ENCODE peak calls at places on chromosomes 1 and 21, in four cellular contexts. One of them, this sample, is unnamed.

GRCh38 chr1:174769961-174770549 is 229.7 kb upstream of the CACYBP start:
- DNase-seq in heart left ventricle: no peak
- DNase-seq in thoracic aorta: no peak
- DNase-seq in ovary: no peak
- DNase-seq in this sample: no peak

GRCh38 chr1:111228748-111229126 is 1.2 kb downstream of the CHI3L2 start:
- DNase-seq in ovary: no peak
- DNase-seq in thoracic aorta: no peak
- DNase-seq in heart left ventricle: no peak
- DNase-seq in this sample: no peak

GRCh38 chr1:89198500-89199072 is at the start of gene GBP4:
- DNase-seq in heart left ventricle: peak; percentile 54
- DNase-seq in ovary: peak; percentile 63
- DNase-seq in thoracic aorta: no peak
- DNase-seq in this sample: no peak

GRCh38 chr1:208997726-208998312 is 585.7 kb upstream of the CAMK1G start:
- DNase-seq in thoracic aorta: no peak
- DNase-seq in heart left ventricle: no peak
- DNase-seq in ovary: no peak
- DNase-seq in this sample: no peak

GRCh38 chr1:218748071-218748470 is 402.9 kb downstream of the TGFB2 start:
- DNase-seq in heart left ventricle: no peak
- DNase-seq in ovary: no peak
- DNase-seq in thoracic aorta: no peak
- DNase-seq in this sample: no peak

GRCh38 chr1:161382214-161383019 is 14.7 kb upstream of the CFAP126 start:
- DNase-seq in heart left ventricle: no peak
- DNase-seq in thoracic aorta: no peak
- DNase-seq in ovary: no peak
- DNase-seq in this sample: no peak

GRCh38 chr1:18481190-18481920 is 625 bp downstream of the KLHDC7A start:
- DNase-seq in heart left ventricle: no peak
- DNase-seq in thoracic aorta: no peak
- DNase-seq in ovary: no peak
- DNase-seq in this sample: no peak

GRCh38 chr1:65921461-65921860 is 128.8 kb downstream of the PDE4B start:
- DNase-seq in thoracic aorta: no peak
- DNase-seq in heart left ventricle: no peak
- DNase-seq in ovary: no peak
- DNase-seq in this sample: no peak

GRCh38 chr1:43002766-43003165 is 44.1 kb upstream of the SLC2A1 start:
- DNase-seq in ovary: no peak
- DNase-seq in thoracic aorta: no peak
- DNase-seq in heart left ventricle: no peak
- DNase-seq in this sample: no peak

GRCh38 chr1:179883739-179884138 is 1.7 kb downstream of the TOR1AIP1 start:
- DNase-seq in ovary: no peak
- DNase-seq in heart left ventricle: no peak
- DNase-seq in thoracic aorta: no peak
- DNase-seq in this sample: peak; percentile 65

GRCh38 chr1:41629571-41629970 is 145.1 kb upstream of the EDN2 start:
- DNase-seq in heart left ventricle: no peak
- DNase-seq in ovary: no peak
- DNase-seq in thoracic aorta: no peak
- DNase-seq in this sample: no peak

GRCh38 chr1:183218039-183218618 is 32.1 kb downstream of the LAMC2 start:
- DNase-seq in ovary: no peak
- DNase-seq in heart left ventricle: no peak
- DNase-seq in thoracic aorta: no peak
- DNase-seq in this sample: no peak

GRCh38 chr1:214571281-214571680 is 19.9 kb upstream of the PTPN14 start:
- DNase-seq in thoracic aorta: no peak
- DNase-seq in ovary: no peak
- DNase-seq in heart left ventricle: no peak
- DNase-seq in this sample: no peak

GRCh38 chr21:46295177-46295711 is 9.1 kb downstream of the YBEY start:
- DNase-seq in thoracic aorta: no peak
- DNase-seq in heart left ventricle: peak; percentile 55
- DNase-seq in ovary: no peak
- DNase-seq in this sample: no peak

GRCh38 chr1:44962729-44963128 is 23.7 kb downstream of the EIF2B3 start:
- DNase-seq in heart left ventricle: no peak
- DNase-seq in thoracic aorta: no peak
- DNase-seq in ovary: no peak
- DNase-seq in this sample: no peak

DNA sequence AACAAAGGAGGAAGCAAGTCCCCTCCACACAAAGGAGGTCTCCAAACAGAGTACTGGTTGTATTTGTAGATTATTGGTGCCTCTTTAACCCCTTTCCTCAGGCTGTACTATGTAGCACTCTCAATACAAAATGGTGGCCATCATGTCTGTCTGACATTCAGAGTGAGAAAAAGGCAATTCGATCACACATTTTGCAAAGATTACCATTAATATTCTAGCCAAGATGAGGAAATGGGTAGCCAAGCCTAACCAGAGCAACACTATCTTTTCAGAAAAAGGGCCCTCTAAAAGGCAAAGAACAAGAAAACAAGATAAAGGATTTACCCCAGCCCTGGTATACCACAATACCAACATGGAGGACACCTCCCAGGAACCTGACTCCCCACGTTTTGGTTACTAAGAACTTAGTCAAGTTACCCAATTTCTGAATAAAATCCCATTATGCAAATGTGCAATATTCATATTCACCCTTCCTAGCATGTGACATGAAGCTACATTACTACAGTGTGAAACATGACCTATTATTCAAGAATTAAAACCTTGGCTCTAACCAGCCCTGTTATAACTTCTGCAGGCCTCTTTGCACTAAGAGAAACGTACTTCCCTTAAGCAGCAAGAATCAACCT is 2.2 kb downstream of the KDM5B start:
- DNase-seq in heart left ventricle: no peak
- DNase-seq in ovary: no peak
- DNase-seq in thoracic aorta: no peak
- DNase-seq in this sample: no peak
- H3K27ac ChIP-seq in heart left ventricle: no peak overlapping the region
- H3K27ac ChIP-seq in ovary: no peak overlapping the region
- H3K27ac ChIP-seq in thoracic aorta: no peak overlapping the region
- H3K27ac ChIP-seq in this sample: peak overlapping the region; percentile 80

GRCh38 chr1:223720987-223721591 is 8.8 kb downstream of the CAPN2 start:
- DNase-seq in heart left ventricle: no peak
- DNase-seq in thoracic aorta: no peak
- DNase-seq in ovary: no peak
- DNase-seq in this sample: no peak

GRCh38 chr1:223723351-223723904 is 11.1 kb downstream of the CAPN2 start:
- DNase-seq in thoracic aorta: no peak
- DNase-seq in ovary: no peak
- DNase-seq in heart left ventricle: no peak
- DNase-seq in this sample: no peak

GRCh38 chr1:223724376-223724775 is 12.0 kb downstream of the CAPN2 start:
- DNase-seq in ovary: no peak
- DNase-seq in heart left ventricle: no peak
- DNase-seq in thoracic aorta: no peak
- DNase-seq in this sample: no peak

GRCh38 chr1:223718850-223719249 is 6.5 kb downstream of the CAPN2 start:
- DNase-seq in thoracic aorta: no peak
- DNase-seq in ovary: no peak
- DNase-seq in heart left ventricle: no peak
- DNase-seq in this sample: no peak

DNA sequence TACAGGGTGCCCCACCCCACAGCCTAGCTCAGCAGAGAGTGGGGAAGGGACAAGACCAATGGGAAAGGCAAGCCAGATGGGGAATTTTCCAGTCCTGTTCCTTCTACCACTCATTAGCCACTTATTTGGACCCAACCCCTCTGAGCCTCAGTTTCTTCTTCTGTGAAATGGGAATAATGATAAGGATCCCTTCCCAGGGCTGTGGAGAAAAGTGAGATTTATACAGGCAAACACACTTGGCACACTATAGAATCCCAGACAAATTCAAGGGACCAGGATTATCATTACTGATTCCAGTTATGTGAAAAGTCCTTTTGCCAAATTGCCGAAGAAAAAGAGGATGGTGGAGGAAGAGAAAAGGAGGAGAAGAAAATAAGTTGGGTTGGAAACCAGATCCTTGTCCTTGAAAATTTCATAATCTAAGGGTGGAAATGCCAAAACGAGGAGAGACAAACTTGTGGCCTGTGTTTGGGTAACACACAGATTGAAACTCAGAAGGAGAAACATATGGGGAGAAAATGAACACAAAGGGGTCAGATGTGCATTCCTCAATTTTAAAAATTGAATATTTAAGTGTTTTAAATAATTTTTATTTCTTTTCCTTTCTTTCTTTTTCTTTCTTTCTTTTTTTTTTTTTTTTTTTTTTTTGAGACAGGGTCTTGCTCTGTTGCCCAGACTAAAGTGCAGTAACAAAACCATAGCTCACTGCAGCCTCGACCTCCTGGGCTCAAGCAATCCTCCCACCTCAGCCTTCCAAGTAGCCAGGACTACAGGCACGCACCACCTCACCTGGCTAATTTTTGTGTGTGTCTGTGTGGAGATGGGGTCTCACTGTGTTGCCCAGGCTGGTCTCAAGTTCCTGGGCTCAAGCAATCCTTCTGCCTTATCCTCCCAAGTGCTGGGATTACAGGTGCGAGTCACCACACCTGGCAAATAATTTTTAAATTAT is 9.6 kb downstream of the CAPN2 start:
- DNase-seq in thoracic aorta: no peak
- DNase-seq in heart left ventricle: no peak
- DNase-seq in ovary: no peak
- DNase-seq in this sample: no peak
- H3K36me3 ChIP-seq in thoracic aorta: peaks cover 27% of the 10 kb centered on the region
- H3K36me3 ChIP-seq in heart left ventricle: peaks cover 23% of the 10 kb centered on the region
- H3K36me3 ChIP-seq in ovary: no peaks in the 10 kb centered on the region
- H3K36me3 ChIP-seq in this sample: peaks cover 79% of the 10 kb centered on the region

DNA sequence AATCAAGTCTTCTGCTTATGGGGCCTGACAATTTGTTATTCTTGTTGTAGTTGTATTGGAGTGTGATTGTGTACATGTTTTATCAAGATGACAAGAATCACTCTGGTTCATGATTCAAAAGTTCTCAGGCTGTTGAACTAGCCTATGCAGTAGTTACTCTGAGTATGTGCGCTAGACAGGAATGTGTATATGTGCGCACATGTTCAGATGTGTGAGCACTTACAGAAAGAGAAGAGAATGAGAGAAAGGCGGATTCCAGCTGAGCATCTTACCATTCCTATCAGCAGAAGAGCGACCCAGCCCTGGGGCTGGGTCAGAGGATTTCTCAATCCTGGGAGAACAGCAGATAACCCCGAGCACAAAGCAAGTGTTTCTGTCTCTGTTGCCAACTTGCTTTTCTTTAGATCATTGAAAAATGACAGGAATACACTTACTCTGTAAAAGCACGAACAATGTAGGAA is 110.8 kb upstream of the HOOK1 start:
- DNase-seq in thoracic aorta: no peak
- DNase-seq in ovary: no peak
- DNase-seq in heart left ventricle: no peak
- DNase-seq in this sample: no peak
- H3K27ac ChIP-seq in thoracic aorta: peak overlapping the region; percentile 0
- H3K27ac ChIP-seq in ovary: no peak overlapping the region
- H3K27ac ChIP-seq in heart left ventricle: no peak overlapping the region
- H3K27ac ChIP-seq in this sample: no peak overlapping the region

GRCh38 chr1:46686255-46686654 is 14.6 kb downstream of the TEX38 start:
- DNase-seq in ovary: no peak
- DNase-seq in heart left ventricle: no peak
- DNase-seq in thoracic aorta: no peak
- DNase-seq in this sample: no peak

GRCh38 chr1:46684670-46685069 is 13.0 kb downstream of the TEX38 start:
- DNase-seq in ovary: no peak
- DNase-seq in thoracic aorta: no peak
- DNase-seq in heart left ventricle: no peak
- DNase-seq in this sample: no peak

GRCh38 chr1:46679789-46680573 is 8.3 kb downstream of the TEX38 start:
- DNase-seq in heart left ventricle: no peak
- DNase-seq in thoracic aorta: no peak
- DNase-seq in ovary: no peak
- DNase-seq in this sample: no peak

GRCh38 chr1:46681333-46682034 is 9.8 kb downstream of the TEX38 start:
- DNase-seq in thoracic aorta: no peak
- DNase-seq in heart left ventricle: no peak
- DNase-seq in ovary: no peak
- DNase-seq in this sample: no peak

GRCh38 chr1:46682064-46682463 is 10.4 kb downstream of the TEX38 start:
- DNase-seq in thoracic aorta: no peak
- DNase-seq in heart left ventricle: no peak
- DNase-seq in ovary: no peak
- DNase-seq in this sample: no peak
- H3K36me3 ChIP-seq in thoracic aorta: peaks cover 62% of the 10 kb centered on the region
- H3K36me3 ChIP-seq in heart left ventricle: peaks cover 42% of the 10 kb centered on the region
- H3K36me3 ChIP-seq in ovary: no peaks in the 10 kb centered on the region
- H3K36me3 ChIP-seq in this sample: peaks cover 87% of the 10 kb centered on the region

GRCh38 chr21:44052071-44052829 is 40.1 kb downstream of the TRAPPC10 start:
- DNase-seq in heart left ventricle: no peak
- DNase-seq in thoracic aorta: no peak
- DNase-seq in ovary: no peak
- DNase-seq in this sample: no peak
- H3K27ac ChIP-seq in heart left ventricle: peak overlapping the region; percentile 43
- H3K27ac ChIP-seq in thoracic aorta: no peak overlapping the region
- H3K27ac ChIP-seq in ovary: peak overlapping the region; percentile 33
- H3K27ac ChIP-seq in this sample: no peak overlapping the region

GRCh38 chr1:48749068-48749467 is 27.6 kb downstream of the BEND5 start:
- DNase-seq in thoracic aorta: no peak
- DNase-seq in heart left ventricle: no peak
- DNase-seq in ovary: no peak
- DNase-seq in this sample: no peak

GRCh38 chr1:48743480-48743879 is 33.2 kb downstream of the BEND5 start:
- DNase-seq in heart left ventricle: no peak
- DNase-seq in ovary: no peak
- DNase-seq in thoracic aorta: no peak
- DNase-seq in this sample: no peak

GRCh38 chr1:48741380-48741779 is 35.3 kb downstream of the BEND5 start:
- DNase-seq in thoracic aorta: no peak
- DNase-seq in ovary: no peak
- DNase-seq in heart left ventricle: no peak
- DNase-seq in this sample: no peak

GRCh38 chr1:48744032-48744431 is 32.7 kb downstream of the BEND5 start:
- DNase-seq in heart left ventricle: no peak
- DNase-seq in thoracic aorta: no peak
- DNase-seq in ovary: no peak
- DNase-seq in this sample: no peak
- H3K36me3 ChIP-seq in heart left ventricle: no peaks in the 10 kb centered on the region
- H3K36me3 ChIP-seq in thoracic aorta: no peaks in the 10 kb centered on the region
- H3K36me3 ChIP-seq in ovary: no peaks in the 10 kb centered on the region
- H3K36me3 ChIP-seq in this sample: no peaks in the 10 kb centered on the region

DNA sequence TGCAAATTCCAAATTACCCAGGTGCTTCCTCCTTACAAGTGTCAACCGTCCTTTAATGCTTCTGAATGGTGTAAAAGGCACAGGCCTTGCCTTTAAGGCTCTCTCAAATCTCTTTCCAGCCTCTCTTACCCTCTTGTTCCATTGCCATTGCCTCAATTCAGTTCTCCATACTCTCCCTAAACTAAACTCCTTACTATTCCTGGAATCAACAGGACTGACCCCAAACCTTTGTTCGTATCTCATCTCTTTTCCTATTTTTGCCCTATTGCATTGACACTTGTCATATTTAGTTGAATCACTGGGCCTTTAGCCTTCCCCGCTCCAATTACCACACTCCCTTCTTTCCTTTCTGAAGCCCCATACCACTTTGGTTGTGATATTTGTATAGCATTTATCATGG is 3.9 kb upstream of the CD55 start:
- DNase-seq in heart left ventricle: no peak
- DNase-seq in thoracic aorta: no peak
- DNase-seq in ovary: no peak
- DNase-seq in this sample: no peak
- H3K27ac ChIP-seq in heart left ventricle: no peak overlapping the region
- H3K27ac ChIP-seq in thoracic aorta: no peak overlapping the region
- H3K27ac ChIP-seq in ovary: no peak overlapping the region
- H3K27ac ChIP-seq in this sample: peak overlapping the region; percentile 22

This sample was measured in RWPE2.